ENCODE peak calls at places on chromosomes 4 and X, in nine cellular contexts. W, Q, Y, L, N, H, S, V and A are unnamed samples.

GRCh38 chr4:94766856-94767255 is 9.1 kb downstream of the BMPR1B start:
- DNase-seq in Y (no peak), L (no peak), H (no peak), S (peak), V (peak), W (no peak), Q (no peak), N (no peak), A (no peak)

GRCh38 chr4:99379571-99379970 is 27.0 kb upstream of the ADH1C start:
- DNase-seq in V (no peak), N (no peak), H (no peak), Y (no peak), W (no peak), Q (no peak), L (no peak), S (no peak), A (no peak)

GRCh38 chr4:1175635-1176229 is 3.3 kb upstream of the SPON2 start:
- DNase-seq in S (no peak), H (no peak), Q (no peak), Y (no peak), V (no peak), W (no peak), N (no peak), L (no peak), A (no peak)

GRCh38 chr4:152464030-152464823 is 71.7 kb downstream of the FBXW7 start:
- DNase-seq in W (peak), Q (no peak), V (no peak), L (no peak), S (no peak), H (no peak), Y (no peak), N (no peak), A (no peak)

GRCh38 chrX:96906741-96907140 is 23.0 kb downstream of the RPA4 start:
- DNase-seq in V (peak), S (no peak), N (no peak), Y (peak), L (no peak), H (no peak), W (no peak), Q (no peak), A (no peak)

GRCh38 chrX:132001127-132001526 is 22.0 kb upstream of the STK26 start:
- DNase-seq in V (no peak), S (peak), Y (no peak), H (no peak), Q (no peak), L (no peak), W (no peak), N (no peak), A (no peak)

GRCh38 chr4:187258651-187259401 is 535.2 kb upstream of the FAT1 start:
- DNase-seq in L (no peak), N (no peak), Q (no peak), S (no peak), W (no peak), H (no peak), V (no peak), Y (no peak), A (no peak)

GRCh38 chr4:113952452-113953029 is 26.9 kb downstream of the ARSJ start:
- DNase-seq in Q (no peak), L (no peak), N (peak), S (peak), H (peak), Y (peak), W (peak), V (peak), A (no peak)

GRCh38 chr4:162522724-162523123 is 358.9 kb upstream of the FSTL5 start:
- DNase-seq in S (no peak), H (no peak), N (no peak), Y (no peak), L (no peak), V (no peak), Q (no peak), W (no peak), A (no peak)

GRCh38 chrX:7711167-7711566 is 131.8 kb upstream of the VCX start:
- DNase-seq in V (peak), N (peak), W (no peak), L (no peak), Y (no peak), S (no peak), Q (no peak), H (no peak), A (no peak)

GRCh38 chr4:151730003-151730559 is 30.7 kb downstream of the GATB start:
- DNase-seq in H (no peak), Q (peak), L (no peak), N (no peak), V (no peak), Y (no peak), S (peak), W (no peak), A (no peak)

GRCh38 chr4:153591441-153591840 is 92.6 kb upstream of the TLR2 start:
- DNase-seq in L (no peak), V (no peak), Q (no peak), S (no peak), N (no peak), W (no peak), Y (no peak), H (no peak), A (no peak)